ENCODE peak calls at places on chromosomes 16 and 17, in four cellular contexts. W, J, E and V are unnamed samples.

GRCh38 chr17:78708510-78708973 is 73.5 kb downstream of the CYTH1 start:
- DNase-seq in W (peak), J (peak), E (peak), V (peak)

GRCh38 chr16:72985148-72985882 is 62.6 kb downstream of the ZFHX3 start:
- DNase-seq in W (peak), J (no peak), E (no peak), V (no peak)

GRCh38 chr17:41738801-41739112 is 4.3 kb upstream of the HAP1 start:
- DNase-seq in W (no peak), J (no peak), E (no peak), V (no peak)

GRCh38 chr16:51880776-51881175 is 666.2 kb downstream of the TOX3 start:
- DNase-seq in W (no peak), J (no peak), E (no peak), V (no peak)

GRCh38 chr17:8542599-8542998 is 87.9 kb downstream of the MYH10 start:
- DNase-seq in W (no peak), J (no peak), E (no peak), V (no peak)

GRCh38 chr17:42866631-42867575 is 15.9 kb downstream of the AOC3 start:
- DNase-seq in W (no peak), J (no peak), E (no peak), V (no peak)

GRCh38 chr17:44221862-44222111 is 2.3 kb upstream of the UBTF start:
- DNase-seq in W (no peak), J (no peak), E (no peak), V (no peak)

GRCh38 chr17:70288540-70289290 is 119.4 kb downstream of the KCNJ2 start:
- DNase-seq in W (no peak), J (no peak), E (no peak), V (no peak)

GRCh38 chr17:66468241-66469087 is 166.1 kb downstream of the PRKCA start:
- DNase-seq in W (peak), J (no peak), E (no peak), V (peak)

GRCh38 chr17:28330671-28331070 is 4.6 kb downstream of the IFT20 start:
- DNase-seq in W (no peak), J (no peak), E (no peak), V (no peak)

GRCh38 chr17:82848022-82848592 is 8.3 kb upstream of the ZNF750 start:
- DNase-seq in W (no peak), J (no peak), E (no peak), V (no peak)

GRCh38 chr17:44354582-44355309 is 8.9 kb downstream of the FAM171A2 start:
- DNase-seq in W (peak), J (no peak), E (no peak), V (peak)

GRCh38 chr16:67157892-67158635 is 1.6 kb downstream of the TRADD start:
- DNase-seq in W (no peak), J (no peak), E (no peak), V (no peak)

GRCh38 chr16:84532299-84532724 is 27.9 kb upstream of the MEAK7 start:
- DNase-seq in W (peak), J (no peak), E (no peak), V (no peak)

GRCh38 chr17:28253663-28254062 is 65.3 kb upstream of the TMEM97 start:
- DNase-seq in W (no peak), J (no peak), E (no peak), V (no peak)

GRCh38 chr16:82133798-82134197 is 36.2 kb downstream of the MPHOSPH6 start:
- DNase-seq in W (no peak), J (no peak), E (no peak), V (no peak)

GRCh38 chr16:30116291-30117207 is 3.2 kb upstream of the GDPD3 start:
- DNase-seq in W (no peak), J (no peak), E (no peak), V (no peak)

GRCh38 chr16:65833171-65833871 is 533.2 kb upstream of the CDH5 start:
- DNase-seq in W (no peak), J (no peak), E (no peak), V (no peak)

GRCh38 chr17:19376799-19377198 is 1.5 kb upstream of the MAPK7 start:
- DNase-seq in W (no peak), J (no peak), E (peak), V (no peak)